ENCODE peak calls at places on chromosomes 12 and 14, in nine cellular contexts. One of them, this sample, is unnamed.

GRCh38 chr12:18919826-18920511 is 182.1 kb downstream of the CAPZA3 start:
- DNase-seq in ascending aorta: no peak
- DNase-seq in stomach: no peak
- DNase-seq in cardiac muscle cell: no peak
- DNase-seq in Panc1: no peak
- DNase-seq in GM23338: no peak
- DNase-seq in kidney: no peak
- DNase-seq in K562: no peak
- DNase-seq in tibial nerve: no peak
- DNase-seq in this sample: no peak

GRCh38 chr12:112362309-112362708 is 19.9 kb downstream of the HECTD4 start:
- DNase-seq in Panc1: no peak
- DNase-seq in cardiac muscle cell: no peak
- DNase-seq in tibial nerve: no peak
- DNase-seq in stomach: no peak
- DNase-seq in ascending aorta: no peak
- DNase-seq in GM23338: no peak
- DNase-seq in K562: no peak
- DNase-seq in kidney: no peak
- DNase-seq in this sample: no peak

GRCh38 chr12:87928046-87928445 is 101.2 kb downstream of the C12orf50 start:
- DNase-seq in cardiac muscle cell: no peak
- DNase-seq in Panc1: no peak
- DNase-seq in tibial nerve: no peak
- DNase-seq in kidney: no peak
- DNase-seq in stomach: no peak
- DNase-seq in K562: no peak
- DNase-seq in ascending aorta: no peak
- DNase-seq in GM23338: no peak
- DNase-seq in this sample: no peak

GRCh38 chr12:974281-974862 is 16.7 kb upstream of the ERC1 start:
- DNase-seq in Panc1: no peak
- DNase-seq in tibial nerve: no peak
- DNase-seq in stomach: no peak
- DNase-seq in cardiac muscle cell: no peak
- DNase-seq in K562: no peak
- DNase-seq in kidney: no peak
- DNase-seq in GM23338: peak; percentile 9
- DNase-seq in ascending aorta: no peak
- DNase-seq in this sample: no peak

GRCh38 chr12:34333337-34333736 is 311.0 kb downstream of the ALG10 start:
- DNase-seq in kidney: no peak
- DNase-seq in K562: peak; percentile 62
- DNase-seq in ascending aorta: no peak
- DNase-seq in cardiac muscle cell: no peak
- DNase-seq in GM23338: no peak
- DNase-seq in tibial nerve: no peak
- DNase-seq in stomach: no peak
- DNase-seq in Panc1: no peak
- DNase-seq in this sample: no peak

GRCh38 chr12:132488127-132489077 is 1.5 kb upstream of the FBRSL1 start:
- DNase-seq in K562: peak; percentile 58
- DNase-seq in ascending aorta: no peak
- DNase-seq in cardiac muscle cell: no peak
- DNase-seq in Panc1: no peak
- DNase-seq in stomach: no peak
- DNase-seq in GM23338: no peak
- DNase-seq in kidney: peak; percentile 89
- DNase-seq in tibial nerve: peak; percentile 33
- DNase-seq in this sample: no peak

GRCh38 chr12:11727133-11727664 is 77.7 kb downstream of the ETV6 start:
- DNase-seq in tibial nerve: no peak
- DNase-seq in kidney: no peak
- DNase-seq in stomach: no peak
- DNase-seq in cardiac muscle cell: no peak
- DNase-seq in Panc1: no peak
- DNase-seq in K562: no peak
- DNase-seq in ascending aorta: no peak
- DNase-seq in GM23338: no peak
- DNase-seq in this sample: no peak

GRCh38 chr12:459050-459429 is 699 bp upstream of the B4GALNT3 start:
- DNase-seq in cardiac muscle cell: no peak
- DNase-seq in GM23338: no peak
- DNase-seq in K562: no peak
- DNase-seq in Panc1: no peak
- DNase-seq in ascending aorta: no peak
- DNase-seq in stomach: no peak
- DNase-seq in kidney: no peak
- DNase-seq in tibial nerve: no peak
- DNase-seq in this sample: no peak

GRCh38 chr12:68793436-68793835 is 14.5 kb upstream of the MDM2 start:
- DNase-seq in cardiac muscle cell: no peak
- DNase-seq in Panc1: no peak
- DNase-seq in kidney: no peak
- DNase-seq in stomach: no peak
- DNase-seq in K562: no peak
- DNase-seq in GM23338: no peak
- DNase-seq in ascending aorta: no peak
- DNase-seq in tibial nerve: no peak
- DNase-seq in this sample: no peak

GRCh38 chr12:131869871-131870418 is 24.5 kb upstream of the ULK1 start:
- DNase-seq in tibial nerve: no peak
- DNase-seq in K562: no peak
- DNase-seq in GM23338: no peak
- DNase-seq in Panc1: peak; percentile 61
- DNase-seq in ascending aorta: no peak
- DNase-seq in cardiac muscle cell: peak; percentile 26
- DNase-seq in stomach: no peak
- DNase-seq in kidney: peak; percentile 51
- DNase-seq in this sample: no peak

GRCh38 chr14:68580096-68580640 is 212.7 kb downstream of the ZFP36L1 start:
- DNase-seq in stomach: no peak
- DNase-seq in K562: no peak
- DNase-seq in ascending aorta: no peak
- DNase-seq in Panc1: no peak
- DNase-seq in tibial nerve: no peak
- DNase-seq in GM23338: no peak
- DNase-seq in cardiac muscle cell: no peak
- DNase-seq in kidney: no peak
- DNase-seq in this sample: no peak
- H3K27ac ChIP-seq in stomach: no peak overlapping the region
- H3K27ac ChIP-seq in K562: no peak overlapping the region
- H3K27ac ChIP-seq in ascending aorta: no peak overlapping the region
- H3K27ac ChIP-seq in Panc1: no peak overlapping the region
- H3K27ac ChIP-seq in tibial nerve: no peak overlapping the region
- H3K27ac ChIP-seq in GM23338: no peak overlapping the region
- H3K27ac ChIP-seq in cardiac muscle cell: no peak overlapping the region
- H3K27ac ChIP-seq in kidney: no peak overlapping the region
- H3K27ac ChIP-seq in this sample: no peak overlapping the region

GRCh38 chr14:54208751-54209150 is 188.1 kb upstream of the CDKN3 start:
- DNase-seq in stomach: no peak
- DNase-seq in cardiac muscle cell: no peak
- DNase-seq in GM23338: no peak
- DNase-seq in Panc1: no peak
- DNase-seq in tibial nerve: no peak
- DNase-seq in K562: no peak
- DNase-seq in kidney: no peak
- DNase-seq in ascending aorta: no peak
- DNase-seq in this sample: no peak

GRCh38 chr14:54209501-54210231 is 187.1 kb upstream of the CDKN3 start:
- DNase-seq in Panc1: no peak
- DNase-seq in kidney: no peak
- DNase-seq in GM23338: no peak
- DNase-seq in stomach: no peak
- DNase-seq in K562: no peak
- DNase-seq in cardiac muscle cell: peak; percentile 73
- DNase-seq in tibial nerve: no peak
- DNase-seq in ascending aorta: no peak
- DNase-seq in this sample: no peak

GRCh38 chr14:54213531-54213930 is 183.3 kb upstream of the CDKN3 start:
- DNase-seq in stomach: no peak
- DNase-seq in cardiac muscle cell: no peak
- DNase-seq in ascending aorta: no peak
- DNase-seq in kidney: no peak
- DNase-seq in K562: no peak
- DNase-seq in Panc1: no peak
- DNase-seq in GM23338: no peak
- DNase-seq in tibial nerve: no peak
- DNase-seq in this sample: no peak

GRCh38 chr14:54207991-54208520 is 188.8 kb upstream of the CDKN3 start:
- DNase-seq in Panc1: no peak
- DNase-seq in cardiac muscle cell: peak; percentile 40
- DNase-seq in K562: no peak
- DNase-seq in ascending aorta: no peak
- DNase-seq in kidney: no peak
- DNase-seq in tibial nerve: no peak
- DNase-seq in GM23338: no peak
- DNase-seq in stomach: no peak
- DNase-seq in this sample: no peak

DNA sequence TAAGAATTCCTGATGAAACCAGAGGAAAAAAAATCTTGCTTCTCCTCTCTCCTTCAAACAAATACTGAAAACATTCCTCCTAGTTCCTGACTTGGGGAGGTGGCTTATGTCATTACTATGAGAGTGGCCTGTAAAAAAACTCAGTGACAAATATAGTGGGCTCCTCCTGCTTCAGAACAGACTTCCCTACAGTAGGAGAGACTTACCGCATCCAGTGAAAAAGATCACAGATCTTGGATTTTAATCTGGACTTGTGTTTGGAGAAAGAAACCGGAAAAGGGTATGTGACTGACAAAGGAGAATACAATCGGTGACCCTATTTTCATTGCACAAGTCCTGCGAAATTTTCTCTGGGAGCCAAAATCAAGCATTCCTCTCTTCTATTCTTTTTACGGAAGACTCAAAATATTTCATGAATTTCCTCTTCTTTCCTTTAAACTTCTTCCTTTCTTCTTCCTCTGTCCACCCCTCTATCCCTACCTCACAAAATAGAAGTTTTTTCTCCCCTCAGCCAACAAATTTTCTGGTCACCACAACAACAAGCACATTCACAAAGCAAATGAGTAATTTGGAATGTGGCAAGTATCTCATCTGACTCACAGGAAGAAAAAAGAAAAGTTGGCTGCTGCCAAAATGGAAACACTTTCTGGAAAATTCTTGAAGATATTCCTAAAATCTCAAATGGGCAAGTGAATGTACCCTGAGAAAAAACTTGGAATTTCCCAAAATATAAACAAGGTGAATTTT is 185.1 kb upstream of the CDKN3 start:
- DNase-seq in K562: no peak
- DNase-seq in tibial nerve: no peak
- DNase-seq in stomach: no peak
- DNase-seq in ascending aorta: no peak
- DNase-seq in kidney: no peak
- DNase-seq in GM23338: no peak
- DNase-seq in cardiac muscle cell: peak; percentile 94
- DNase-seq in Panc1: no peak
- DNase-seq in this sample: no peak
- H3K4me3 ChIP-seq in K562: no peak overlapping the region
- H3K4me3 ChIP-seq in tibial nerve: no peak overlapping the region
- H3K4me3 ChIP-seq in stomach: no peak overlapping the region
- H3K4me3 ChIP-seq in ascending aorta: no peak overlapping the region
- H3K4me3 ChIP-seq in kidney: no peak overlapping the region
- H3K4me3 ChIP-seq in GM23338: no peak overlapping the region
- H3K4me3 ChIP-seq in cardiac muscle cell: no peak overlapping the region
- H3K4me3 ChIP-seq in Panc1: no peak overlapping the region
- H3K4me3 ChIP-seq in this sample: no peak overlapping the region

DNA sequence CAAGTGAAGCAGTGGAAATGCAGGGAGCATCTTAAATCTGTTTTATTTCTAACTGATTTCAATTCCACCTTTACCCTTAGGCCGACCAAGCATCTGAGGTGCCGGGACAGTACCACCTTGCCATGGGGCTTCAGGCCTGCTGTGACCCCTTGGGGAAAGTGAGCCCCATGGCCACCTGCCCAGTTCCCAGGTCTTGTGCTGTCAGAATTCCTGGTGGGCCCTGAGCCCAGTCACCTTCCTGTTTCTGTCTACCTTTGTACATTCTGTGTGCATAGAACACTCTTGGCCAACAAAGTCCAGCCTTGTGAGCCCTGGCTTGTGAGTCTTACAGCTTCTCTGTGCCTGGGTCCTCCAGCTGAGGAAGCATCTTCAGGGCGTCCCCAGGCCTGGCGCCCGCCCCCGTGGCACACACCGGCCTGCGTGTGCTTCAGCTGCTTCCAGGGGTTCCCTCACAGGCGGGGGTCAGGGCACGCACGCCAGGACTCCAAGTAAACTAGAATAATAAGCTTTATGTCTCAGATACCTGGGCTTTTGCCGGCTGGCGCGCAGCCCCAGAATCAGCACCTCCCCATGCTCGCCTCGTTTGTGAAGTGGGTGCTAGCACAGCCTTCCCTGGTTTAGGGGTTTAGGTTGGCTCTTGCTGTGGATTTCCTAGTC is 10.3 kb downstream of the ZFYVE21 start:
- DNase-seq in stomach: no peak
- DNase-seq in kidney: no peak
- DNase-seq in Panc1: no peak
- DNase-seq in cardiac muscle cell: no peak
- DNase-seq in ascending aorta: no peak
- DNase-seq in K562: no peak
- DNase-seq in GM23338: no peak
- DNase-seq in tibial nerve: no peak
- DNase-seq in this sample: no peak
- H3K36me3 ChIP-seq in stomach: peaks cover 13% of the 10 kb centered on the region
- H3K36me3 ChIP-seq in kidney: peaks cover 22% of the 10 kb centered on the region
- H3K36me3 ChIP-seq in Panc1: no peaks in the 10 kb centered on the region
- H3K36me3 ChIP-seq in cardiac muscle cell: peaks cover 6% of the 10 kb centered on the region
- H3K36me3 ChIP-seq in ascending aorta: peaks cover 41% of the 10 kb centered on the region
- H3K36me3 ChIP-seq in K562: peaks cover 49% of the 10 kb centered on the region
- H3K36me3 ChIP-seq in GM23338: no peaks in the 10 kb centered on the region
- H3K36me3 ChIP-seq in tibial nerve: peaks cover 6% of the 10 kb centered on the region
- H3K36me3 ChIP-seq in this sample: peaks cover 13% of the 10 kb centered on the region

GRCh38 chr14:98724734-98725133 is 547.3 kb downstream of the BCL11B start:
- DNase-seq in stomach: no peak
- DNase-seq in GM23338: peak; percentile 17
- DNase-seq in kidney: no peak
- DNase-seq in ascending aorta: no peak
- DNase-seq in K562: no peak
- DNase-seq in cardiac muscle cell: no peak
- DNase-seq in tibial nerve: no peak
- DNase-seq in Panc1: no peak
- DNase-seq in this sample: no peak
- H3K27ac ChIP-seq in stomach: no peak overlapping the region
- H3K27ac ChIP-seq in GM23338: no peak overlapping the region
- H3K27ac ChIP-seq in kidney: no peak overlapping the region
- H3K27ac ChIP-seq in ascending aorta: no peak overlapping the region
- H3K27ac ChIP-seq in K562: no peak overlapping the region
- H3K27ac ChIP-seq in cardiac muscle cell: no peak overlapping the region
- H3K27ac ChIP-seq in tibial nerve: no peak overlapping the region
- H3K27ac ChIP-seq in Panc1: no peak overlapping the region
- H3K27ac ChIP-seq in this sample: no peak overlapping the region

GRCh38 chr12:6962285-6963015 is 8.0 kb downstream of the PHB2 start:
- DNase-seq in Panc1: no peak
- DNase-seq in kidney: no peak
- DNase-seq in cardiac muscle cell: no peak
- DNase-seq in tibial nerve: no peak
- DNase-seq in K562: no peak
- DNase-seq in GM23338: peak; percentile 58
- DNase-seq in ascending aorta: no peak
- DNase-seq in stomach: peak; percentile 86
- DNase-seq in this sample: no peak
- H3K4me3 ChIP-seq in Panc1: no peak overlapping the region
- H3K4me3 ChIP-seq in kidney: peak overlapping the region; percentile 32
- H3K4me3 ChIP-seq in cardiac muscle cell: no peak overlapping the region
- H3K4me3 ChIP-seq in tibial nerve: no peak overlapping the region
- H3K4me3 ChIP-seq in K562: peak overlapping the region; percentile 42
- H3K4me3 ChIP-seq in GM23338: peak overlapping the region; percentile 95
- H3K4me3 ChIP-seq in ascending aorta: no peak overlapping the region
- H3K4me3 ChIP-seq in stomach: peak overlapping the region; percentile 62
- H3K4me3 ChIP-seq in this sample: peak overlapping the region; percentile 71

GRCh38 chr14:91298576-91298975 is 54.1 kb upstream of the GPR68 start:
- DNase-seq in GM23338: no peak
- DNase-seq in stomach: no peak
- DNase-seq in cardiac muscle cell: no peak
- DNase-seq in kidney: peak; percentile 15
- DNase-seq in Panc1: no peak
- DNase-seq in tibial nerve: no peak
- DNase-seq in ascending aorta: no peak
- DNase-seq in K562: no peak
- DNase-seq in this sample: no peak
- H3K36me3 ChIP-seq in GM23338: peaks cover 12% of the 10 kb centered on the region
- H3K36me3 ChIP-seq in stomach: peaks cover 5% of the 10 kb centered on the region
- H3K36me3 ChIP-seq in cardiac muscle cell: no peaks in the 10 kb centered on the region
- H3K36me3 ChIP-seq in kidney: peaks cover 13% of the 10 kb centered on the region
- H3K36me3 ChIP-seq in Panc1: no peaks in the 10 kb centered on the region
- H3K36me3 ChIP-seq in tibial nerve: peaks cover 5% of the 10 kb centered on the region
- H3K36me3 ChIP-seq in ascending aorta: no peaks in the 10 kb centered on the region
- H3K36me3 ChIP-seq in K562: peaks cover 58% of the 10 kb centered on the region
- H3K36me3 ChIP-seq in this sample: peaks cover 31% of the 10 kb centered on the region

This sample was measured in iPS DF 6.9.